ENCODE peak calls at places on chromosomes 13 and 19, in six cellular contexts. F is HEK293T; J is CD8-positive, alpha-beta memory T cell; R is sigmoid colon; A is GM19239; X is body of pancreas. Z is an unnamed sample.
A peak's percentile ranks its signal among the peaks of the same experiment; 100 is the strongest.

GRCh38 chr19:15180451-15181390 is 20.1 kb downstream of the NOTCH3 start:
- DNase-seq in F (peak; percentile 71), R (no peak), A (no peak), X (peak; percentile 81), J (no peak), Z (peak; percentile 53)

GRCh38 chr13:112213467-112214245 is 146.7 kb downstream of the SOX1 start:
- DNase-seq in J (no peak), R (no peak), X (peak; percentile 82), A (no peak), F (peak; percentile 7), Z (no peak)

GRCh38 chr13:24165746-24166145 is 5.2 kb downstream of the SPATA13 start:
- DNase-seq in A (no peak), J (no peak), X (no peak), F (no peak), R (no peak), Z (no peak)

GRCh38 chr19:55092423-55093318 is 17.0 kb downstream of the EPS8L1 start:
- DNase-seq in F (no peak), A (no peak), R (no peak), J (peak; percentile 30), X (no peak), Z (no peak)

GRCh38 chr13:25881946-25882574 is 169.8 kb downstream of the SHISA2 start:
- DNase-seq in X (no peak), J (no peak), F (peak; percentile 10), R (no peak), A (no peak), Z (no peak)

GRCh38 chr19:37361994-37362393 is 8.9 kb upstream of the ZNF527 start:
- DNase-seq in A (no peak), X (no peak), J (no peak), R (no peak), F (no peak), Z (no peak)

GRCh38 chr13:100725472-100725871 is 50.9 kb upstream of the TMTC4 start:
- DNase-seq in J (no peak), F (no peak), X (no peak), R (no peak), A (no peak), Z (no peak)

GRCh38 chr13:90553167-90553566 is 794.3 kb upstream of the MIR17HG start:
- DNase-seq in A (no peak), R (no peak), X (no peak), F (no peak), J (no peak), Z (no peak)

GRCh38 chr19:58196911-58197616 is 14.2 kb downstream of the ZNF274 start:
- DNase-seq in X (no peak), R (no peak), A (no peak), J (no peak), F (no peak), Z (no peak)